ENCODE peak calls at places on chromosome 15, in six cellular contexts. B is stimulated activated CD4-positive, alpha-beta T cell treated with anti-CD3 and anti-CD28 coated beads, Interleukin-1b, Interleukin-23, amount 100 ng/mL, for 1 hour; I is HT1080; M is activated CD4-positive, CD25-positive, alpha-beta regulatory T cell; K is activated CD4-positive, alpha-beta T cell treated with anti-CD3 and anti-CD28 coated beads, Interleukin-2, amount 10 ng/mL, durations not matched to agents 7 days and 5 days; T is cardiac fibroblast. Z is an unnamed sample.

GRCh38 chr15:72156928-72157327 is 38.7 kb downstream of the SENP8 start:
- DNase-seq in B (no peak), I (no peak), M (no peak), K (no peak), T (no peak), Z (no peak)

GRCh38 chr15:90402230-90402629 is 14.2 kb downstream of the IQGAP1 start:
- DNase-seq in B (no peak), I (peak), M (no peak), K (no peak), T (peak), Z (no peak)

GRCh38 chr15:63172376-63173115 is 15.3 kb upstream of the RPS27L start:
- DNase-seq in B (no peak), I (no peak), M (no peak), K (no peak), T (no peak), Z (no peak)

GRCh38 chr15:93189562-93189961 is 100.6 kb upstream of the RGMA start:
- DNase-seq in B (no peak), I (no peak), M (no peak), K (no peak), T (no peak), Z (no peak)

GRCh38 chr15:78564743-78565096 is 600 bp upstream of the CHRNA5 start:
- DNase-seq in B (no peak), I (no peak), M (no peak), K (no peak), T (no peak), Z (no peak)

GRCh38 chr15:71110800-71111565 is 4.3 kb upstream of the THSD4 start:
- DNase-seq in B (no peak), I (no peak), M (no peak), K (no peak), T (no peak), Z (no peak)

GRCh38 chr15:47331796-47332480 is 385.4 kb upstream of the SEMA6D start:
- DNase-seq in B (no peak), I (no peak), M (no peak), K (no peak), T (peak), Z (no peak)

GRCh38 chr15:93646193-93646592 is 557.2 kb upstream of the RGMA start:
- DNase-seq in B (no peak), I (no peak), M (no peak), K (no peak), T (no peak), Z (no peak)

GRCh38 chr15:66004618-66005262 is 135.4 kb downstream of the RAB11A start:
- DNase-seq in B (no peak), I (no peak), M (no peak), K (peak), T (peak), Z (no peak)

GRCh38 chr15:71716990-71717389 is 93.4 kb upstream of the NR2E3 start:
- DNase-seq in B (no peak), I (peak), M (no peak), K (no peak), T (peak), Z (no peak)

GRCh38 chr15:63978511-63979226 is 67.6 kb downstream of the DAPK2 start:
- DNase-seq in B (no peak), I (no peak), M (no peak), K (no peak), T (no peak), Z (no peak)

GRCh38 chr15:75174102-75174501 is 27.6 kb upstream of the C15orf39 start:
- DNase-seq in B (no peak), I (no peak), M (no peak), K (no peak), T (no peak), Z (no peak)

GRCh38 chr15:95832655-95833054 is 497.8 kb upstream of the NR2F2 start:
- DNase-seq in B (no peak), I (no peak), M (no peak), K (no peak), T (no peak), Z (no peak)

GRCh38 chr15:90201150-90201943 is at the start of gene SEMA4B:
- DNase-seq in B (peak), I (peak), M (peak), K (peak), T (peak), Z (no peak)

GRCh38 chr15:60389261-60390077 is 8.3 kb downstream of the ANXA2 start:
- DNase-seq in B (no peak), I (peak), M (no peak), K (peak), T (peak), Z (no peak)

GRCh38 chr15:70154440-70155347 is 57.0 kb upstream of the TLE3 start:
- DNase-seq in B (no peak), I (no peak), M (no peak), K (no peak), T (no peak), Z (no peak)

GRCh38 chr15:37220949-37221670 is 120.8 kb upstream of the MEIS2 start:
- DNase-seq in B (no peak), I (no peak), M (no peak), K (no peak), T (no peak), Z (no peak)

GRCh38 chr15:66864086-66864830 is 162.2 kb downstream of the SMAD6 start:
- DNase-seq in B (no peak), I (no peak), M (no peak), K (no peak), T (no peak), Z (no peak)